ENCODE peak calls at places on chromosomes 16 and 17, in five cellular contexts. One of them, this sample, is unnamed.

GRCh38 chr16:3825940-3826339 is 54.6 kb downstream of the CREBBP start:
- DNase-seq in omental fat pad: no peak
- DNase-seq in Peyer's patch: no peak
- DNase-seq in fibroblast of mammary gland: no peak
- DNase-seq in CD8-positive, alpha-beta T cell: no peak
- DNase-seq in this sample: no peak

GRCh38 chr17:53150101-53150698 is 672.5 kb upstream of the KIF2B start:
- DNase-seq in Peyer's patch: no peak
- DNase-seq in CD8-positive, alpha-beta T cell: no peak
- DNase-seq in omental fat pad: no peak
- DNase-seq in fibroblast of mammary gland: no peak
- DNase-seq in this sample: no peak

GRCh38 chr16:87541004-87541881 is 48.4 kb upstream of the ZCCHC14 start:
- DNase-seq in Peyer's patch: peak; percentile 60
- DNase-seq in CD8-positive, alpha-beta T cell: no peak
- DNase-seq in omental fat pad: no peak
- DNase-seq in fibroblast of mammary gland: peak; percentile 72
- DNase-seq in this sample: no peak

GRCh38 chr17:16214190-16215001 is 938 bp downstream of the NCOR1 start:
- DNase-seq in fibroblast of mammary gland: no peak
- DNase-seq in CD8-positive, alpha-beta T cell: no peak
- DNase-seq in omental fat pad: no peak
- DNase-seq in Peyer's patch: no peak
- DNase-seq in this sample: no peak

GRCh38 chr16:7399296-7399695 is 66.7 kb downstream of the RBFOX1 start:
- DNase-seq in omental fat pad: no peak
- DNase-seq in Peyer's patch: no peak
- DNase-seq in fibroblast of mammary gland: no peak
- DNase-seq in CD8-positive, alpha-beta T cell: no peak
- DNase-seq in this sample: no peak

GRCh38 chr16:47056704-47057630 is 83.5 kb upstream of the DNAJA2 start:
- DNase-seq in fibroblast of mammary gland: no peak
- DNase-seq in CD8-positive, alpha-beta T cell: no peak
- DNase-seq in Peyer's patch: peak; percentile 14
- DNase-seq in omental fat pad: no peak
- DNase-seq in this sample: no peak

GRCh38 chr16:69860233-69861231 is 90.6 kb upstream of the CLEC18A start:
- DNase-seq in Peyer's patch: no peak
- DNase-seq in fibroblast of mammary gland: no peak
- DNase-seq in omental fat pad: no peak
- DNase-seq in CD8-positive, alpha-beta T cell: no peak
- DNase-seq in this sample: no peak

GRCh38 chr16:80125677-80126076 is 415.1 kb upstream of the DYNLRB2 start:
- DNase-seq in omental fat pad: no peak
- DNase-seq in Peyer's patch: no peak
- DNase-seq in fibroblast of mammary gland: no peak
- DNase-seq in CD8-positive, alpha-beta T cell: no peak
- DNase-seq in this sample: no peak

GRCh38 chr17:41678411-41678906 is 10.2 kb upstream of the EIF1 start:
- DNase-seq in Peyer's patch: no peak
- DNase-seq in fibroblast of mammary gland: no peak
- DNase-seq in omental fat pad: no peak
- DNase-seq in CD8-positive, alpha-beta T cell: no peak
- DNase-seq in this sample: peak; percentile 61

GRCh38 chr17:77927777-77928518 is 30.6 kb upstream of the TNRC6C start:
- DNase-seq in CD8-positive, alpha-beta T cell: no peak
- DNase-seq in Peyer's patch: no peak
- DNase-seq in fibroblast of mammary gland: no peak
- DNase-seq in omental fat pad: no peak
- DNase-seq in this sample: no peak

GRCh38 chr17:3843935-3844516 is 2.0 kb downstream of the NCBP3 start:
- DNase-seq in fibroblast of mammary gland: peak; percentile 34
- DNase-seq in Peyer's patch: peak; percentile 77
- DNase-seq in CD8-positive, alpha-beta T cell: peak; percentile 56
- DNase-seq in omental fat pad: no peak
- DNase-seq in this sample: no peak

GRCh38 chr17:40086150-40087044 is 14.0 kb downstream of the NR1D1 start:
- DNase-seq in fibroblast of mammary gland: no peak
- DNase-seq in omental fat pad: no peak
- DNase-seq in CD8-positive, alpha-beta T cell: peak; percentile 77
- DNase-seq in Peyer's patch: peak; percentile 77
- DNase-seq in this sample: no peak

GRCh38 chr17:29495011-29495410 is 71.8 kb downstream of the ABHD15 start:
- DNase-seq in fibroblast of mammary gland: peak; percentile 38
- DNase-seq in omental fat pad: no peak
- DNase-seq in Peyer's patch: no peak
- DNase-seq in CD8-positive, alpha-beta T cell: no peak
- DNase-seq in this sample: no peak

GRCh38 chr16:56617212-56618085 is 8.1 kb upstream of the MT1E start:
- DNase-seq in CD8-positive, alpha-beta T cell: no peak
- DNase-seq in omental fat pad: no peak
- DNase-seq in fibroblast of mammary gland: peak; percentile 79
- DNase-seq in Peyer's patch: peak; percentile 77
- DNase-seq in this sample: peak; percentile 81

GRCh38 chr16:89495121-89495520 is 4.8 kb upstream of the ANKRD11 start:
- DNase-seq in CD8-positive, alpha-beta T cell: no peak
- DNase-seq in omental fat pad: no peak
- DNase-seq in fibroblast of mammary gland: peak; percentile 85
- DNase-seq in Peyer's patch: no peak
- DNase-seq in this sample: no peak

GRCh38 chr17:38796451-38796850 is 2.9 kb downstream of the PIP4K2B start:
- DNase-seq in fibroblast of mammary gland: no peak
- DNase-seq in omental fat pad: no peak
- DNase-seq in CD8-positive, alpha-beta T cell: no peak
- DNase-seq in Peyer's patch: no peak
- DNase-seq in this sample: no peak

GRCh38 chr16:19853973-19854876 is 30.4 kb downstream of the GPRC5B start:
- DNase-seq in CD8-positive, alpha-beta T cell: no peak
- DNase-seq in omental fat pad: no peak
- DNase-seq in fibroblast of mammary gland: no peak
- DNase-seq in Peyer's patch: peak; percentile 19
- DNase-seq in this sample: no peak

GRCh38 chr16:11682655-11683096 is 14.4 kb downstream of the SNN start:
- DNase-seq in Peyer's patch: no peak
- DNase-seq in fibroblast of mammary gland: peak; percentile 88
- DNase-seq in omental fat pad: no peak
- DNase-seq in CD8-positive, alpha-beta T cell: no peak
- DNase-seq in this sample: no peak

GRCh38 chr16:8464979-8465378 is 125.3 kb downstream of the TMEM114 start:
- DNase-seq in fibroblast of mammary gland: no peak
- DNase-seq in omental fat pad: no peak
- DNase-seq in Peyer's patch: no peak
- DNase-seq in CD8-positive, alpha-beta T cell: no peak
- DNase-seq in this sample: no peak

GRCh38 chr17:27579304-27579703 is 51.7 kb upstream of the LGALS9 start:
- DNase-seq in CD8-positive, alpha-beta T cell: no peak
- DNase-seq in Peyer's patch: no peak
- DNase-seq in fibroblast of mammary gland: no peak
- DNase-seq in omental fat pad: no peak
- DNase-seq in this sample: no peak

GRCh38 chr16:57284206-57284951 is at the start of gene PLLP:
- DNase-seq in CD8-positive, alpha-beta T cell: peak; percentile 65
- DNase-seq in fibroblast of mammary gland: no peak
- DNase-seq in omental fat pad: no peak
- DNase-seq in Peyer's patch: peak; percentile 73
- DNase-seq in this sample: no peak

GRCh38 chr17:16286009-16286946 is 67.0 kb downstream of the CENPV start:
- DNase-seq in CD8-positive, alpha-beta T cell: peak; percentile 83
- DNase-seq in Peyer's patch: peak; percentile 96
- DNase-seq in omental fat pad: peak; percentile 42
- DNase-seq in fibroblast of mammary gland: peak; percentile 99
- DNase-seq in this sample: peak; percentile 88

GRCh38 chr17:57995076-57995956 is 7.3 kb upstream of the VEZF1 start:
- DNase-seq in omental fat pad: no peak
- DNase-seq in Peyer's patch: peak; percentile 79
- DNase-seq in CD8-positive, alpha-beta T cell: peak; percentile 60
- DNase-seq in fibroblast of mammary gland: peak; percentile 86
- DNase-seq in this sample: peak; percentile 58

GRCh38 chr17:39924691-39925055 is 2.7 kb downstream of the ORMDL3 start:
- DNase-seq in CD8-positive, alpha-beta T cell: no peak
- DNase-seq in fibroblast of mammary gland: no peak
- DNase-seq in Peyer's patch: no peak
- DNase-seq in omental fat pad: no peak
- DNase-seq in this sample: no peak

GRCh38 chr16:14070877-14071575 is at the start of gene MRTFB:
- DNase-seq in omental fat pad: peak; percentile 60
- DNase-seq in fibroblast of mammary gland: no peak
- DNase-seq in Peyer's patch: peak; percentile 90
- DNase-seq in CD8-positive, alpha-beta T cell: peak; percentile 90
- DNase-seq in this sample: peak; percentile 81

GRCh38 chr16:86858501-86858900 is 280.2 kb downstream of the FOXL1 start:
- DNase-seq in Peyer's patch: no peak
- DNase-seq in fibroblast of mammary gland: no peak
- DNase-seq in omental fat pad: no peak
- DNase-seq in CD8-positive, alpha-beta T cell: no peak
- DNase-seq in this sample: no peak

GRCh38 chr17:79850571-79851460 is 11.6 kb upstream of the CBX4 start:
- DNase-seq in Peyer's patch: no peak
- DNase-seq in CD8-positive, alpha-beta T cell: no peak
- DNase-seq in fibroblast of mammary gland: peak; percentile 61
- DNase-seq in omental fat pad: no peak
- DNase-seq in this sample: no peak

GRCh38 chr17:28788100-28788499 is 44.3 kb downstream of the TRAF4 start:
- DNase-seq in CD8-positive, alpha-beta T cell: no peak
- DNase-seq in fibroblast of mammary gland: no peak
- DNase-seq in omental fat pad: no peak
- DNase-seq in Peyer's patch: no peak
- DNase-seq in this sample: no peak

GRCh38 chr16:70018254-70018653 is 67.1 kb downstream of the CLEC18A start:
- DNase-seq in Peyer's patch: peak; percentile 59
- DNase-seq in omental fat pad: no peak
- DNase-seq in fibroblast of mammary gland: peak; percentile 30
- DNase-seq in CD8-positive, alpha-beta T cell: peak; percentile 62
- DNase-seq in this sample: no peak

GRCh38 chr17:57935833-57936807 is 19.1 kb downstream of the CUEDC1 start:
- DNase-seq in CD8-positive, alpha-beta T cell: no peak
- DNase-seq in Peyer's patch: no peak
- DNase-seq in omental fat pad: no peak
- DNase-seq in fibroblast of mammary gland: peak; percentile 53
- DNase-seq in this sample: no peak

GRCh38 chr16:58000706-58001676 is at the start of gene USB1:
- DNase-seq in CD8-positive, alpha-beta T cell: peak; percentile 91
- DNase-seq in Peyer's patch: peak; percentile 93
- DNase-seq in fibroblast of mammary gland: peak; percentile 69
- DNase-seq in omental fat pad: peak; percentile 41
- DNase-seq in this sample: peak; percentile 86

GRCh38 chr17:75262112-75262606 is 480 bp downstream of the MRPS7 start:
- DNase-seq in fibroblast of mammary gland: no peak
- DNase-seq in Peyer's patch: no peak
- DNase-seq in omental fat pad: no peak
- DNase-seq in CD8-positive, alpha-beta T cell: no peak
- DNase-seq in this sample: no peak

GRCh38 chr16:72860726-72861562 is 187.0 kb downstream of the ZFHX3 start:
- DNase-seq in fibroblast of mammary gland: no peak
- DNase-seq in CD8-positive, alpha-beta T cell: no peak
- DNase-seq in Peyer's patch: no peak
- DNase-seq in omental fat pad: no peak
- DNase-seq in this sample: no peak

GRCh38 chr17:49691086-49691676 is 13.3 kb upstream of the SPOP start:
- DNase-seq in fibroblast of mammary gland: peak; percentile 23
- DNase-seq in CD8-positive, alpha-beta T cell: no peak
- DNase-seq in omental fat pad: no peak
- DNase-seq in Peyer's patch: peak; percentile 39
- DNase-seq in this sample: no peak

GRCh38 chr16:22189473-22190168 is 16.5 kb upstream of the EEF2K start:
- DNase-seq in fibroblast of mammary gland: peak; percentile 62
- DNase-seq in omental fat pad: no peak
- DNase-seq in Peyer's patch: peak; percentile 96
- DNase-seq in CD8-positive, alpha-beta T cell: peak; percentile 93
- DNase-seq in this sample: no peak
- TF ChIP-seq CTCF in fibroblast of mammary gland: no peak
- TF ChIP-seq CTCF in omental fat pad: no peak
- TF ChIP-seq CTCF in Peyer's patch: no peak
- TF ChIP-seq CTCF in CD8-positive, alpha-beta T cell: no peak
- TF ChIP-seq CTCF in this sample: no peak

DNA sequence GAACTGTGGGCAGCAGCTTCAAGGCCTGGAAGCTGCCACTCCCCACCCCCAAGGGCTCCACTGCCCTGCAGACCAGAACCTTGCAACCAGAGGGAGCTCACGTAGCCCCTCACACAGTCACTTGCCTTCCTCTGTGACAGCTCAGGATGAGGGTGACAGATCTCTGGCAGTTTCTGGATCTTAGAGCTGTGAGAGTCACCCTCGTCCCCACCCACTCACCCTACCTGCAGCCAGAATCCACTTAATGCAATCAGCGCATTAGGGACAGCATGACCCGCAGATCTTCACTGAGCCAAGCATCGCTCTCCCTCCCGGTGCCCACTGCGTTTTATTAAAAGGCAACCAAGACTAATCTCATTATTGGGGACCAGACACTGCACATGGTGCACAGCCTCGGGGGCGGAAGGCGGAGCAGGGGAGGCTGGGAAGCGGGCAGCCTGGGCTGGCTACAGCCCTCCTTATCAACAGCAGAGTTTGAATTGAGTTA is 3.5 kb downstream of the CYB561 start:
- DNase-seq in omental fat pad: no peak
- DNase-seq in CD8-positive, alpha-beta T cell: no peak
- DNase-seq in fibroblast of mammary gland: no peak
- DNase-seq in Peyer's patch: no peak
- DNase-seq in this sample: no peak
- TF ChIP-seq CTCF in omental fat pad: no peak
- TF ChIP-seq CTCF in CD8-positive, alpha-beta T cell: no peak
- TF ChIP-seq CTCF in fibroblast of mammary gland: peak; percentile 19
- TF ChIP-seq CTCF in Peyer's patch: no peak
- TF ChIP-seq CTCF in this sample: no peak

GRCh38 chr17:81267390-81268067 is 27.6 kb downstream of the SLC38A10 start:
- DNase-seq in Peyer's patch: no peak
- DNase-seq in omental fat pad: no peak
- DNase-seq in CD8-positive, alpha-beta T cell: no peak
- DNase-seq in fibroblast of mammary gland: no peak
- DNase-seq in this sample: no peak
- TF ChIP-seq CTCF in Peyer's patch: no peak
- TF ChIP-seq CTCF in omental fat pad: no peak
- TF ChIP-seq CTCF in CD8-positive, alpha-beta T cell: no peak
- TF ChIP-seq CTCF in fibroblast of mammary gland: no peak
- TF ChIP-seq CTCF in this sample: no peak

DNA sequence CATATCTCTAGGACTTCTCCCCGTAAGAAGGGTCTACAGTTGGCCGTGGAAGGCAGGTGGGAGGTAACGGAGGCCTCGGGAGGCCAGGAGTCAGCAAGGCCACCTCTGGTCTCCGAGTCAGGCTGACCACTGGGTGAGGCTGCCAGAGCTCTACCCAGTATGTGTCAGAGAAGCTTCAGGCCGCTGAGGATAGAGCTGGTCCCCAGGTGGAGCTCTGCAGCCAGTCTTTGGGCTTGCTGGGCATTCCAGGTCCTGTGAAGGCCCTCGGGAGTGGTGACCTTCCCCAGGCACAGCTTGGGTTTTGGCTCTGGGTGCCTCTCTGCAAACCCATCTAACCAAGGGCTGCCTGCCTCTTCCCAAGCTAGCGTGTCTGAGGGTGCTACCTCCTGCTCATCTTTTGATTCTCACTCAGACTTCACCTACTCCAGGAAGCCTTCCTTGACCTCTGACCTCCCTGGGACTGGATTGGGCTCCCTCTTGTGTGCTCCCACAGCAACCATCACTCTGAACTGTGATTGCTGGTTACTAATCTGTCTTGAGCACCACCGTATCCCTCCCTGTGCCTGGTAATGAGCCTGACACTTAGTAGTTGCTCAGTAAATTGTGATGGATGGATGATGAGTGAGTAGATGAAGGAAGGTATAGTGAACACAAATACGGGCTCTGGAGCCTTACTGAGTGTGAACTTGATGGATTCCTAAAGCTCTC is 22.3 kb downstream of the RHBDL3 start:
- DNase-seq in CD8-positive, alpha-beta T cell: no peak
- DNase-seq in Peyer's patch: no peak
- DNase-seq in fibroblast of mammary gland: no peak
- DNase-seq in omental fat pad: no peak
- DNase-seq in this sample: no peak
- TF ChIP-seq CTCF in CD8-positive, alpha-beta T cell: no peak
- TF ChIP-seq CTCF in Peyer's patch: no peak
- TF ChIP-seq CTCF in fibroblast of mammary gland: no peak
- TF ChIP-seq CTCF in omental fat pad: no peak
- TF ChIP-seq CTCF in this sample: no peak

This sample was measured in lung.